ENCODE peak calls at places on chromosomes 13 and 19, in four cellular contexts. P is mucosa of gallbladder, W is T47D, N is caudate nucleus. Q is an unnamed sample.

GRCh38 chr13:91045351-91046034 is 302.0 kb upstream of the MIR17HG start:
- DNase-seq in P (no peak), W (peak), N (no peak), Q (no peak)

GRCh38 chr13:93535256-93535655 is 308.6 kb downstream of the GPC6 start:
- DNase-seq in P (no peak), W (no peak), N (no peak), Q (no peak)

GRCh38 chr13:106649495-106649894 is 81.6 kb upstream of the ARGLU1 start:
- DNase-seq in P (peak), W (no peak), N (no peak), Q (peak)

GRCh38 chr19:10625762-10626138 is 397 bp downstream of the SLC44A2 start:
- DNase-seq in P (no peak), W (no peak), N (no peak), Q (no peak)

GRCh38 chr19:12841094-12841493 is 2.8 kb downstream of the MAST1 start:
- DNase-seq in P (no peak), W (peak), N (no peak), Q (no peak)

GRCh38 chr19:16402076-16402475 is 69.7 kb downstream of the EPS15L1 start:
- DNase-seq in P (no peak), W (no peak), N (no peak), Q (no peak)

GRCh38 chr19:55080121-55080914 is 4.6 kb downstream of the EPS8L1 start:
- DNase-seq in P (peak), W (peak), N (no peak), Q (peak)

GRCh38 chr19:12769689-12770088 is 5.7 kb downstream of the HOOK2 start:
- DNase-seq in P (no peak), W (no peak), N (no peak), Q (peak)

GRCh38 chr13:89694471-89694870 is 1653.0 kb upstream of the MIR17HG start:
- DNase-seq in P (no peak), W (no peak), N (no peak), Q (no peak)

GRCh38 chr19:2549701-2550191 is 73.8 kb downstream of the GADD45B start:
- DNase-seq in P (peak), W (peak), N (peak), Q (peak)

Q was measured in transverse colon.